ENCODE peak calls at places on chromosomes 12 and 14, in four cellular contexts. One of them, this sample, is unnamed.

GRCh38 chr12:43797561-43798217 is 8.4 kb downstream of the TWF1 start:
- DNase-seq in esophagus muscularis mucosa: no peak
- DNase-seq in astrocyte of the spinal cord: no peak
- DNase-seq in astrocyte: no peak
- DNase-seq in this sample: no peak

GRCh38 chr12:89213747-89214146 is 138.6 kb downstream of the DUSP6 start:
- DNase-seq in esophagus muscularis mucosa: no peak
- DNase-seq in astrocyte of the spinal cord: no peak
- DNase-seq in astrocyte: no peak
- DNase-seq in this sample: no peak

GRCh38 chr14:98951031-98951430 is 321.0 kb downstream of the BCL11B start:
- DNase-seq in esophagus muscularis mucosa: no peak
- DNase-seq in astrocyte of the spinal cord: no peak
- DNase-seq in astrocyte: no peak
- DNase-seq in this sample: no peak

GRCh38 chr14:65985976-65986375 is 500.2 kb upstream of the CCDC196 start:
- DNase-seq in esophagus muscularis mucosa: no peak
- DNase-seq in astrocyte of the spinal cord: no peak
- DNase-seq in astrocyte: no peak
- DNase-seq in this sample: peak; percentile 6

GRCh38 chr12:117641885-117642284 is 280.5 kb upstream of the NOS1 start:
- DNase-seq in esophagus muscularis mucosa: peak; percentile 86
- DNase-seq in astrocyte of the spinal cord: no peak
- DNase-seq in astrocyte: no peak
- DNase-seq in this sample: no peak

GRCh38 chr12:130428116-130428515 is 90.4 kb downstream of the PIWIL1 start:
- DNase-seq in esophagus muscularis mucosa: no peak
- DNase-seq in astrocyte of the spinal cord: no peak
- DNase-seq in astrocyte: no peak
- DNase-seq in this sample: no peak

GRCh38 chr12:10362828-10363664 is 26.8 kb downstream of the KLRK1 start:
- DNase-seq in esophagus muscularis mucosa: no peak
- DNase-seq in astrocyte of the spinal cord: no peak
- DNase-seq in astrocyte: peak; percentile 51
- DNase-seq in this sample: no peak

GRCh38 chr14:54713364-54713763 is 146.4 kb downstream of the SAMD4A start:
- DNase-seq in esophagus muscularis mucosa: no peak
- DNase-seq in astrocyte of the spinal cord: peak; percentile 29
- DNase-seq in astrocyte: peak; percentile 78
- DNase-seq in this sample: peak; percentile 88

GRCh38 chr12:2481346-2481745 is 313.4 kb upstream of the FKBP4 start:
- DNase-seq in esophagus muscularis mucosa: no peak
- DNase-seq in astrocyte of the spinal cord: no peak
- DNase-seq in astrocyte: no peak
- DNase-seq in this sample: no peak

GRCh38 chr12:78473561-78473960 is 391.0 kb upstream of the SYT1 start:
- DNase-seq in esophagus muscularis mucosa: no peak
- DNase-seq in astrocyte of the spinal cord: no peak
- DNase-seq in astrocyte: no peak
- DNase-seq in this sample: no peak

GRCh38 chr14:26281280-26281998 is 316.4 kb downstream of the NOVA1 start:
- DNase-seq in esophagus muscularis mucosa: no peak
- DNase-seq in astrocyte of the spinal cord: peak; percentile 50
- DNase-seq in astrocyte: peak; percentile 79
- DNase-seq in this sample: peak; percentile 96

GRCh38 chr14:105448706-105449111 is 25.9 kb upstream of the CRIP2 start:
- DNase-seq in esophagus muscularis mucosa: no peak
- DNase-seq in astrocyte of the spinal cord: peak; percentile 59
- DNase-seq in astrocyte: peak; percentile 10
- DNase-seq in this sample: peak; percentile 59

GRCh38 chr14:80455031-80455430 is 243.7 kb upstream of the DIO2 start:
- DNase-seq in esophagus muscularis mucosa: no peak
- DNase-seq in astrocyte of the spinal cord: no peak
- DNase-seq in astrocyte: no peak
- DNase-seq in this sample: no peak

GRCh38 chr12:111773801-111774551 is 7.2 kb downstream of the ALDH2 start:
- DNase-seq in esophagus muscularis mucosa: peak; percentile 94
- DNase-seq in astrocyte of the spinal cord: peak; percentile 47
- DNase-seq in astrocyte: peak; percentile 85
- DNase-seq in this sample: peak; percentile 97

GRCh38 chr12:42679402-42679801 is 89.9 kb upstream of the PRICKLE1 start:
- DNase-seq in esophagus muscularis mucosa: peak; percentile 19
- DNase-seq in astrocyte of the spinal cord: peak; percentile 62
- DNase-seq in astrocyte: peak; percentile 71
- DNase-seq in this sample: peak; percentile 22

GRCh38 chr14:60485057-60485599 is 735 bp downstream of the C14orf39 start:
- DNase-seq in esophagus muscularis mucosa: no peak
- DNase-seq in astrocyte of the spinal cord: no peak
- DNase-seq in astrocyte: no peak
- DNase-seq in this sample: no peak

GRCh38 chr12:75239987-75240386 is 30.3 kb upstream of the KCNC2 start:
- DNase-seq in esophagus muscularis mucosa: no peak
- DNase-seq in astrocyte of the spinal cord: no peak
- DNase-seq in astrocyte: no peak
- DNase-seq in this sample: no peak

GRCh38 chr14:45252356-45253069 is 489 bp downstream of the MIS18BP1 start:
- DNase-seq in esophagus muscularis mucosa: no peak
- DNase-seq in astrocyte of the spinal cord: no peak
- DNase-seq in astrocyte: peak; percentile 6
- DNase-seq in this sample: peak; percentile 25

GRCh38 chr14:90518941-90519256 is 122.1 kb downstream of the CALM1 start:
- DNase-seq in esophagus muscularis mucosa: no peak
- DNase-seq in astrocyte of the spinal cord: no peak
- DNase-seq in astrocyte: no peak
- DNase-seq in this sample: no peak

GRCh38 chr14:89444044-89444443 is 27.0 kb upstream of the FOXN3 start:
- DNase-seq in esophagus muscularis mucosa: no peak
- DNase-seq in astrocyte of the spinal cord: peak; percentile 17
- DNase-seq in astrocyte: no peak
- DNase-seq in this sample: no peak

GRCh38 chr12:41486718-41487117 is 298.6 kb downstream of the PDZRN4 start:
- DNase-seq in esophagus muscularis mucosa: no peak
- DNase-seq in astrocyte of the spinal cord: peak; percentile 18
- DNase-seq in astrocyte: peak; percentile 82
- DNase-seq in this sample: no peak

GRCh38 chr12:15899282-15899870 is 11.8 kb upstream of the DERA start:
- DNase-seq in esophagus muscularis mucosa: no peak
- DNase-seq in astrocyte of the spinal cord: no peak
- DNase-seq in astrocyte: no peak
- DNase-seq in this sample: peak; percentile 43

GRCh38 chr14:23486116-23486515 is 16.6 kb downstream of the NGDN start:
- DNase-seq in esophagus muscularis mucosa: no peak
- DNase-seq in astrocyte of the spinal cord: no peak
- DNase-seq in astrocyte: no peak
- DNase-seq in this sample: no peak

GRCh38 chr12:115660211-115660805 is 617.2 kb downstream of the MED13L start:
- DNase-seq in esophagus muscularis mucosa: no peak
- DNase-seq in astrocyte of the spinal cord: peak; percentile 30
- DNase-seq in astrocyte: no peak
- DNase-seq in this sample: peak; percentile 77

GRCh38 chr12:115506822-115507629 is 770.5 kb downstream of the MED13L start:
- DNase-seq in esophagus muscularis mucosa: no peak
- DNase-seq in astrocyte of the spinal cord: no peak
- DNase-seq in astrocyte: no peak
- DNase-seq in this sample: no peak

GRCh38 chr14:35390577-35391387 is 13.8 kb downstream of the NFKBIA start:
- DNase-seq in esophagus muscularis mucosa: no peak
- DNase-seq in astrocyte of the spinal cord: peak; percentile 50
- DNase-seq in astrocyte: peak; percentile 65
- DNase-seq in this sample: no peak

GRCh38 chr12:53942467-53942997 is 3.9 kb downstream of the HOXC13 start:
- DNase-seq in esophagus muscularis mucosa: no peak
- DNase-seq in astrocyte of the spinal cord: no peak
- DNase-seq in astrocyte: no peak
- DNase-seq in this sample: no peak

GRCh38 chr12:63318313-63318712 is 167.3 kb upstream of the AVPR1A start:
- DNase-seq in esophagus muscularis mucosa: no peak
- DNase-seq in astrocyte of the spinal cord: no peak
- DNase-seq in astrocyte: no peak
- DNase-seq in this sample: no peak

GRCh38 chr14:38808734-38809455 is 294.1 kb downstream of the SEC23A start:
- DNase-seq in esophagus muscularis mucosa: no peak
- DNase-seq in astrocyte of the spinal cord: no peak
- DNase-seq in astrocyte: no peak
- DNase-seq in this sample: no peak

GRCh38 chr12:22626429-22626828 is 1.5 kb downstream of the ETNK1 start:
- DNase-seq in esophagus muscularis mucosa: no peak
- DNase-seq in astrocyte of the spinal cord: peak; percentile 34
- DNase-seq in astrocyte: peak; percentile 44
- DNase-seq in this sample: peak; percentile 38

GRCh38 chr12:8914716-8915526 is 612 bp downstream of the PHC1 start:
- DNase-seq in esophagus muscularis mucosa: no peak
- DNase-seq in astrocyte of the spinal cord: peak; percentile 58
- DNase-seq in astrocyte: peak; percentile 50
- DNase-seq in this sample: peak; percentile 34

GRCh38 chr14:85273099-85273677 is 256.8 kb upstream of the FLRT2 start:
- DNase-seq in esophagus muscularis mucosa: no peak
- DNase-seq in astrocyte of the spinal cord: no peak
- DNase-seq in astrocyte: no peak
- DNase-seq in this sample: peak; percentile 33

GRCh38 chr14:21496453-21496852 is 14.7 kb downstream of the METTL3 start:
- DNase-seq in esophagus muscularis mucosa: no peak
- DNase-seq in astrocyte of the spinal cord: no peak
- DNase-seq in astrocyte: no peak
- DNase-seq in this sample: peak; percentile 57

GRCh38 chr14:34257505-34257904 is 204.5 kb downstream of the SPTSSA start:
- DNase-seq in esophagus muscularis mucosa: no peak
- DNase-seq in astrocyte of the spinal cord: no peak
- DNase-seq in astrocyte: no peak
- DNase-seq in this sample: no peak

GRCh38 chr14:61923348-61923747 is 161.1 kb downstream of the SNAPC1 start:
- DNase-seq in esophagus muscularis mucosa: no peak
- DNase-seq in astrocyte of the spinal cord: peak; percentile 7
- DNase-seq in astrocyte: peak; percentile 6
- DNase-seq in this sample: peak; percentile 7

GRCh38 chr12:119679081-119679480 is 11.1 kb downstream of the PRKAB1 start:
- DNase-seq in esophagus muscularis mucosa: no peak
- DNase-seq in astrocyte of the spinal cord: peak; percentile 48
- DNase-seq in astrocyte: no peak
- DNase-seq in this sample: no peak

GRCh38 chr12:57112492-57113294 is 1.5 kb upstream of the STAT6 start:
- DNase-seq in esophagus muscularis mucosa: no peak
- DNase-seq in astrocyte of the spinal cord: no peak
- DNase-seq in astrocyte: no peak
- DNase-seq in this sample: no peak
- H3K4me3 ChIP-seq in esophagus muscularis mucosa: peak overlapping the region; percentile 75
- H3K4me3 ChIP-seq in astrocyte of the spinal cord: no peak overlapping the region
- H3K4me3 ChIP-seq in astrocyte: peak overlapping the region; percentile 63
- H3K4me3 ChIP-seq in this sample: peak overlapping the region; percentile 48

DNA sequence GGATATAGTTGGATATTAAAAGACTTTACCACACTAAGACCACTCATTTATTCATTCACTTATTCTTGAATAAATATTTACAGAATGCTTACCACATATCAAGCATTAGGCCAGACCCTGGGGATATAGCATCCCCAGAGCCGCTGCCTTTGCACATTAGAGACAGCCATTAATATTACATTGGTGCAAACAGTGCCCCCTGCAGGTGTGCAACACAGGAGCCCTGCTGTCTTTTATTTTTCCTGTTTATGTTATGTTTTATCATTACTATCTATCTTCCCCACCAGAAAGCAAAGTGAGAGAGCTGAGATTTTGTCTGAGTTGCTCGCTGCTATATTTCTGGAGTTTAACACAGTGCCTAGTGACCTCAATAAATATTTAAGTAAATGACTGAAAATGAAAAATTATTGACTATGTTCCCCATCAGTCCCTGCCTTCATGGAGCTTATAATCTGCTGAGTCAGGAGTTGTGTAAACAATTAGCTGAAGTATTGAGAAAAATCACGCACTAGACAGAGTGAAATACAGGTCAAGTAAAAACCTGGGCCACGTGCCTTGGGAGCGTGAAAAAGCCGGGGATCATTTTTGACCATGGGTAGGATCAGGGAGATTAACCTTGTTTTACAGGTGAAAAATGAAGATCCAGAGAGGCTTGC is 301.6 kb downstream of the PCNX1 start:
- DNase-seq in esophagus muscularis mucosa: no peak
- DNase-seq in astrocyte of the spinal cord: no peak
- DNase-seq in astrocyte: no peak
- DNase-seq in this sample: no peak
- TF ChIP-seq CTCF in esophagus muscularis mucosa: no peak
- TF ChIP-seq CTCF in astrocyte of the spinal cord: no peak
- TF ChIP-seq CTCF in astrocyte: no peak
- TF ChIP-seq CTCF in this sample: no peak

DNA sequence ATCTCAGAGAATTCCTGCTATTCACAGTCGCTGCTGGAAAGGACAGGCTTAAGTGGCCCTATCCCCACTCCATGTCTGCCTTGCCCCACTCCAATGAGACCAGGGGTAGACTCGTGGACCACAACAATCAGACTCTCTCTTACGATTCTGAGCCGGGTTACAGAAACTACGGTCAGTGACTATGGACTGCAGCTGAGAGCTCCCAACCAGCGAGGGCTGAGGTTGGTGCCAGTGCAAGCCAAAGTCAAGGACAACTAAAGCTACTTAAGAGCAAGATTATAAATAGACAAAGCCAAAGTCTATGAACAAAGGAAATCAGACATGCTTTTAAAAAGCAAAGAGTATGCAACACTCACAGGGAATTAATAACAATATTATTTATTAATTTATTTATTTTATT is 18.3 kb upstream of the AMIGO2 start:
- DNase-seq in esophagus muscularis mucosa: no peak
- DNase-seq in astrocyte of the spinal cord: no peak
- DNase-seq in astrocyte: no peak
- DNase-seq in this sample: no peak
- H3K4me3 ChIP-seq in esophagus muscularis mucosa: no peak overlapping the region
- H3K4me3 ChIP-seq in astrocyte of the spinal cord: no peak overlapping the region
- H3K4me3 ChIP-seq in astrocyte: no peak overlapping the region
- H3K4me3 ChIP-seq in this sample: no peak overlapping the region

GRCh38 chr14:93035585-93035916 is 80.2 kb downstream of the ITPK1 start:
- DNase-seq in esophagus muscularis mucosa: no peak
- DNase-seq in astrocyte of the spinal cord: no peak
- DNase-seq in astrocyte: no peak
- DNase-seq in this sample: no peak

GRCh38 chr14:93034671-93034994 is 81.1 kb downstream of the ITPK1 start:
- DNase-seq in esophagus muscularis mucosa: no peak
- DNase-seq in astrocyte of the spinal cord: no peak
- DNase-seq in astrocyte: no peak
- DNase-seq in this sample: no peak

GRCh38 chr14:93033039-93033982 is 82.4 kb downstream of the ITPK1 start:
- DNase-seq in esophagus muscularis mucosa: no peak
- DNase-seq in astrocyte of the spinal cord: no peak
- DNase-seq in astrocyte: no peak
- DNase-seq in this sample: no peak

GRCh38 chr14:93032301-93032929 is 83.3 kb downstream of the ITPK1 start:
- DNase-seq in esophagus muscularis mucosa: no peak
- DNase-seq in astrocyte of the spinal cord: no peak
- DNase-seq in astrocyte: no peak
- DNase-seq in this sample: peak; percentile 69

GRCh38 chr14:93033983-93034670 is 81.6 kb downstream of the ITPK1 start:
- DNase-seq in esophagus muscularis mucosa: no peak
- DNase-seq in astrocyte of the spinal cord: no peak
- DNase-seq in astrocyte: no peak
- DNase-seq in this sample: no peak
- TF ChIP-seq CTCF in esophagus muscularis mucosa: peak; percentile 49
- TF ChIP-seq CTCF in astrocyte of the spinal cord: peak; percentile 55
- TF ChIP-seq CTCF in astrocyte: peak; percentile 20
- TF ChIP-seq CTCF in this sample: peak; percentile 32